ENCODE peak calls at places on chromosome 18, in seven cellular contexts. H, S, U, I, Y, B and C are unnamed samples.

GRCh38 chr18:48923746-48924580 is 26.8 kb downstream of the SMAD7 start:
- DNase-seq in H (no peak), S (peak), U (no peak), I (no peak), Y (peak), B (peak), C (no peak)

GRCh38 chr18:63433349-63433866 is 11.1 kb upstream of the VPS4B start:
- DNase-seq in H (no peak), S (peak), U (no peak), I (peak), Y (no peak), B (no peak), C (no peak)

GRCh38 chr18:77222464-77222863 is 27.2 kb upstream of the GALR1 start:
- DNase-seq in H (no peak), S (no peak), U (no peak), I (no peak), Y (no peak), B (no peak), C (no peak)

GRCh38 chr18:59050661-59051057 is 89.0 kb upstream of the SEC11C start:
- DNase-seq in H (no peak), S (no peak), U (no peak), I (no peak), Y (no peak), B (no peak), C (no peak)

GRCh38 chr18:77160515-77160914 is 27.9 kb upstream of the MBP start:
- DNase-seq in H (peak), S (no peak), U (no peak), I (no peak), Y (peak), B (no peak), C (no peak)

GRCh38 chr18:67669993-67670671 is 153.6 kb upstream of the DSEL start:
- DNase-seq in H (no peak), S (peak), U (no peak), I (peak), Y (peak), B (peak), C (no peak)

GRCh38 chr18:49768051-49768391 is 45.3 kb downstream of the ACAA2 start:
- DNase-seq in H (peak), S (peak), U (peak), I (peak), Y (peak), B (peak), C (no peak)

GRCh38 chr18:74367905-74368304 is 52.3 kb downstream of the C18orf63 start:
- DNase-seq in H (no peak), S (no peak), U (no peak), I (no peak), Y (no peak), B (no peak), C (no peak)

GRCh38 chr18:652131-652530 is 5.3 kb upstream of the TYMS start:
- DNase-seq in H (no peak), S (peak), U (no peak), I (peak), Y (no peak), B (no peak), C (no peak)

GRCh38 chr18:48623468-48624220 is 84.8 kb downstream of the CTIF start:
- DNase-seq in H (no peak), S (peak), U (no peak), I (peak), Y (peak), B (peak), C (no peak)

GRCh38 chr18:79401494-79402208 is 5.9 kb downstream of the NFATC1 start:
- DNase-seq in H (no peak), S (no peak), U (no peak), I (no peak), Y (no peak), B (no peak), C (no peak)